ENCODE peak calls at places on chromosomes 6 and 20, in eight cellular contexts. S is OCI-LY7, L is NB4, O is HL-60, I is AG04449, E is A673, G is transverse colon, C is AG10803. N is an unnamed sample.

GRCh38 chr20:44018684-44019637 is 104.3 kb downstream of the TOX2 start:
- DNase-seq in I (no peak), O (no peak), C (peak), S (no peak), L (no peak), E (no peak), G (no peak), N (no peak)

GRCh38 chr6:71419954-71420692 is 131.5 kb downstream of the OGFRL1 start:
- DNase-seq in O (no peak), G (peak), I (no peak), S (no peak), L (no peak), C (peak), E (no peak), N (peak)

GRCh38 chr20:40639132-40639531 is 49.9 kb downstream of the MAFB start:
- DNase-seq in O (no peak), L (no peak), G (no peak), C (no peak), I (no peak), S (no peak), E (no peak), N (no peak)

GRCh38 chr20:33232486-33233072 is 3.2 kb upstream of the BPIFA1 start:
- DNase-seq in I (no peak), G (no peak), S (no peak), L (no peak), O (no peak), E (no peak), C (no peak), N (no peak)

GRCh38 chr6:108653864-108654402 is 93.2 kb downstream of the FOXO3 start:
- DNase-seq in L (no peak), S (no peak), O (no peak), G (no peak), I (no peak), C (peak), E (no peak), N (peak)

GRCh38 chr20:51569815-51570741 is 27.6 kb upstream of the NFATC2 start:
- DNase-seq in L (no peak), I (no peak), S (no peak), E (no peak), O (no peak), C (no peak), G (no peak), N (peak)

GRCh38 chr6:27605401-27606342 is 132.8 kb upstream of the ZNF184 start:
- DNase-seq in L (no peak), G (no peak), O (no peak), E (peak), I (no peak), S (no peak), C (peak), N (peak)

GRCh38 chr6:85402922-85403321 is 47.0 kb upstream of the NT5E start:
- DNase-seq in I (no peak), O (no peak), C (no peak), S (no peak), E (no peak), G (no peak), L (no peak), N (no peak)

GRCh38 chr6:148147431-148147830 is 195.2 kb upstream of the SASH1 start:
- DNase-seq in G (no peak), C (no peak), E (no peak), L (no peak), S (no peak), I (no peak), O (no peak), N (no peak)

GRCh38 chr6:155645328-155645727 is 189.7 kb upstream of the NOX3 start:
- DNase-seq in S (no peak), L (no peak), O (no peak), I (no peak), E (no peak), C (no peak), G (no peak), N (peak)

GRCh38 chr6:83365931-83366330 is 64.9 kb downstream of the ME1 start:
- DNase-seq in O (no peak), C (peak), S (no peak), G (no peak), L (no peak), E (peak), I (peak), N (peak)

GRCh38 chr6:51213806-51214205 is 395.1 kb downstream of the TFAP2B start:
- DNase-seq in E (peak), G (no peak), L (no peak), I (no peak), S (no peak), O (no peak), C (no peak), N (no peak)

GRCh38 chr6:13794184-13794583 is 20.2 kb downstream of the MCUR1 start:
- DNase-seq in I (peak), G (no peak), C (peak), E (peak), S (no peak), O (no peak), L (peak), N (peak)

GRCh38 chr6:84549912-84550311 is 214.5 kb downstream of the TBX18 start:
- DNase-seq in G (no peak), S (no peak), O (no peak), I (no peak), L (no peak), C (no peak), E (no peak), N (no peak)

GRCh38 chr20:57672164-57672563 is 37.7 kb downstream of the PMEPA1 start:
- DNase-seq in L (no peak), S (no peak), C (peak), E (no peak), G (no peak), O (no peak), I (no peak), N (peak)

GRCh38 chr6:127459231-127459641 is at the start of gene KIAA0408:
- DNase-seq in S (no peak), G (peak), L (peak), I (peak), E (peak), C (peak), O (no peak), N (peak)

GRCh38 chr20:41170386-41171105 is 33.2 kb downstream of the PLCG1 start:
- DNase-seq in I (no peak), S (no peak), O (no peak), G (peak), E (no peak), C (no peak), L (no peak), N (no peak)

GRCh38 chr6:75094614-75095321 is 111.1 kb downstream of the COL12A1 start:
- DNase-seq in G (no peak), C (peak), E (no peak), O (no peak), S (no peak), I (peak), L (no peak), N (peak)

GRCh38 chr6:119612176-119612870 is 262.8 kb upstream of the MAN1A1 start:
- DNase-seq in E (no peak), C (peak), L (no peak), I (no peak), O (no peak), S (no peak), G (no peak), N (peak)

GRCh38 chr6:142802124-142802523 is 142.9 kb downstream of the HIVEP2 start:
- DNase-seq in C (peak), S (no peak), I (peak), L (peak), O (no peak), E (no peak), G (no peak), N (peak)

GRCh38 chr6:128826606-128827005 is 56.3 kb upstream of the LAMA2 start:
- DNase-seq in S (no peak), I (no peak), O (no peak), L (no peak), G (no peak), C (no peak), E (no peak), N (no peak)

GRCh38 chr6:30690403-30691207 is at the start of gene NRM:
- DNase-seq in L (peak), O (peak), C (peak), G (peak), S (peak), I (no peak), E (peak), N (peak)

GRCh38 chr6:74534485-74535211 is 671.2 kb downstream of the COL12A1 start:
- DNase-seq in I (peak), O (no peak), L (no peak), S (no peak), G (no peak), C (peak), E (no peak), N (peak)

GRCh38 chr20:52889225-52889624 is 82.9 kb upstream of the TSHZ2 start:
- DNase-seq in L (no peak), E (no peak), C (peak), G (no peak), S (no peak), I (no peak), O (no peak), N (peak)

GRCh38 chr6:140319209-140319608 is 944.8 kb upstream of the CITED2 start:
- DNase-seq in L (no peak), O (no peak), S (no peak), C (peak), E (peak), I (no peak), G (no peak), N (peak)

GRCh38 chr6:147888374-147888773 is 379.9 kb downstream of the SAMD5 start:
- DNase-seq in G (no peak), O (no peak), I (no peak), L (no peak), E (no peak), S (no peak), C (no peak), N (no peak)

GRCh38 chr6:14743465-14744211 is 502.2 kb upstream of the JARID2 start:
- DNase-seq in E (peak), L (peak), G (peak), C (peak), O (peak), S (no peak), I (peak), N (peak)

GRCh38 chr20:4666001-4666470 is 55.7 kb upstream of the PRND start:
- DNase-seq in E (peak), L (peak), G (peak), I (no peak), S (no peak), C (peak), O (peak), N (peak)

GRCh38 chr20:49916146-49917002 is 1.0 kb upstream of the SPATA2 start:
- DNase-seq in I (no peak), S (peak), G (peak), L (no peak), E (peak), O (no peak), C (peak), N (no peak)

GRCh38 chr20:42138711-42139110 is 520.5 kb upstream of the CHD6 start:
- DNase-seq in I (no peak), O (no peak), G (no peak), E (no peak), L (no peak), C (no peak), S (no peak), N (no peak)

GRCh38 chr20:34663213-34663943 is 13.5 kb downstream of the PIGU start:
- DNase-seq in L (peak), I (no peak), C (peak), G (no peak), S (no peak), E (no peak), O (no peak), N (no peak)

GRCh38 chr6:139306582-139306981 is 14.8 kb upstream of the TXLNB start:
- DNase-seq in L (no peak), O (no peak), I (no peak), S (no peak), G (no peak), C (no peak), E (no peak), N (no peak)
- TF ChIP-seq CTCF in L (no peak), O (no peak), I (no peak), S (no peak), G (no peak), C (no peak), E (no peak), N (no peak)

GRCh38 chr6:93516441-93516840 is 97.1 kb upstream of the EPHA7 start:
- DNase-seq in L (no peak), O (no peak), G (no peak), S (no peak), C (no peak), E (no peak), I (no peak), N (no peak)
- H3K4me3 ChIP-seq in L (no peak), O (no peak), G (no peak), S (no peak), C (no peak), E (no peak), I (no peak), N (no peak)

DNA sequence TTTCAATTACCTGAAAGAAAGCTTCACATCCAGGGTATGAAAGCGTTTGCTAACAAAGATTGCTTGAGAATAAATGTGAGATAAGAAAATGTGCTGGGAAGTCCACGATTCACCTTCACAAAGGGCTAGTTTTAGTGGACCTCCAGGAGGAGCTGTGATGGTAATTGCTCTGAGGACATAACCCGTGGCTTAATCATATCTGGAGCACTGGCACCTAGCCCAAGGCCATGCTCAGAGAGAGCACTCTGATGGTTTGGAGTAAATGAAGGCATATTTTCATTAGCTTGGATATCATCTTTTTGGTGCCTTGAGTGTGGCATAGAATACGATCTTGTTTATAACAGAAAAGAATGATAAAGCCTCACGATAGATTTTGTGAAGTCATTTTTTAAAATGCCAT is 46.9 kb upstream of the BACH2 start:
- DNase-seq in C (peak), E (no peak), O (no peak), S (no peak), I (no peak), L (no peak), G (no peak), N (peak)
- TF ChIP-seq CTCF in C (no peak), E (no peak), O (no peak), S (no peak), I (no peak), L (no peak), G (no peak), N (no peak)

DNA sequence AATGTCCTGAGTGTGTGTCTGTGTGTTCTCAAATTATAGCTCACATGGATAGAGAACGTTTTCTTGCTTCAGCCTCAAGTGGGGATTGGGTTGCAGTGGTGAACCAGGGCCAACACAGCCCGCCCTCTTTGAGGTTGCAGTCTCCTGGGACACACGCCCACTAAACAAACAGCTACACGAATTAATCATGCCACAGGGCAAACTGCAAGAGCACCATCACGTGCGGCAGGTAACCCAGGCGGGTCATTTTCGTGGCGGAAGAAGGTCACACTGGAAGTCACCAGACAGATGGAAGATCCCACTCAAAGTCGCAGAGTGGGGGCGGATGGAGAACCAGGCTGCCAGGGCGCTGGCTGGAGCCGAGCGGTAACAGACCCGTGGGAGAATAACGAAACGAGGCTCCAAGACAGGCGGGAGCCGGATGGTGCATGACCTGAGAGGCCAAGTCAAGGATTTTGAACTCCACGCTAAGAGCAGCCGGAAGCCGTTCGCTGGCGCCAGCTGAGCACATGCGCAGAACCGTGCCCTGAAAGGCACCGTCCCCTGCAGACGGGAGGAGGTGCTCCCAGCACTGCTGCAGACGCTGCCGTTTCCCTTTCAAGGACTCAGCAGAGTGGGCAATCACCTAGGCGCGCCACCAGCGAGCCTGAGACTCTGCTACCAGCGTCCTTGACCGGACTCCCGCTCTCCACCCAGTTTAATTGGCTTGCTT is 10.7 kb downstream of the DLL1 start:
- DNase-seq in I (no peak), E (peak), C (peak), O (no peak), L (peak), G (peak), S (no peak), N (peak)
- H3K4me3 ChIP-seq in I (peak), E (peak), C (peak), O (no peak), L (peak), G (no peak), S (no peak), N (peak)

DNA sequence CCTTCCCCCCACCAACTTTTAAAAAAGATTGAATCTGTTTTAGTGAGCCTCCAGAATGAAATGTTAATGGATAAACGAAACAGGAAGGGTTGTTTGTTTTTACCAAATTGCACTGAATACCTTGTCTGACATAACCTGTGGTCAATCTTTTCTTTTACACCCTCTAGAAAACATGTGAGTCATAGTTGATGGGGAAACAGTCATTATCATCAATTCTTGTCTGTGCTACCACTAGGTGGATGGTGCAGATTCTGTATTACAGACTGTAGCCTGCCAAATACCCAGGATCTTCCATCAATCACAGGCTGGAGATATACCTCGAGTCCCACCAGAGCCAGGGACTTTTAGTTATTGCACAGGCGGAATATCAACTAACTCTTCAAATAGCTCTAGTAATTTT is 29.5 kb upstream of the PKIB start:
- DNase-seq in O (no peak), L (peak), G (no peak), S (no peak), E (peak), I (no peak), C (no peak), N (no peak)
- TF ChIP-seq CTCF in O (no peak), L (no peak), G (peak), S (peak), E (peak), I (no peak), C (no peak), N (no peak)

GRCh38 chr20:64078934-64079272 is 415 bp downstream of the RGS19 start:
- DNase-seq in I (no peak), C (no peak), G (no peak), S (no peak), L (no peak), E (no peak), O (no peak), N (no peak)

GRCh38 chr20:64077094-64077493 is 2.2 kb downstream of the RGS19 start:
- DNase-seq in S (peak), O (peak), G (peak), I (no peak), L (peak), E (no peak), C (no peak), N (no peak)

GRCh38 chr20:64077541-64077875 is 1.8 kb downstream of the RGS19 start:
- DNase-seq in O (no peak), G (no peak), I (no peak), S (no peak), E (no peak), L (no peak), C (no peak), N (no peak)

GRCh38 chr20:64079273-64080012 is at the start of gene RGS19:
- DNase-seq in E (peak), L (peak), I (no peak), G (peak), S (peak), C (peak), O (peak), N (peak)

GRCh38 chr20:64077876-64078551 is 1.3 kb downstream of the RGS19 start:
- DNase-seq in C (no peak), E (no peak), S (peak), I (no peak), O (no peak), L (peak), G (peak), N (no peak)
- H3K4me3 ChIP-seq in C (peak), E (peak), S (peak), I (peak), O (peak), L (peak), G (no peak), N (no peak)

N was measured in cardiac fibroblast.